ENCODE peak calls at places on chromosome 3, in nine cellular contexts. V is A549, G is body of pancreas, O is HepG2, Q is HCT116, J is right lobe of liver, T is K562, I is heart left ventricle, Y is upper lobe of left lung. D is an unnamed sample.

GRCh38 chr3:71570453-71571038 is 13.0 kb downstream of the FOXP1 start:
- ATAC-seq in Y (no peak), I (no peak), O (no peak), J (no peak), Q (no peak), V (no peak), T (no peak), G (no peak), D (peak)

GRCh38 chr3:157407769-157408168 is 28.9 kb upstream of the PTX3 start:
- ATAC-seq in J (no peak), I (no peak), Q (no peak), V (no peak), O (no peak), Y (no peak), G (no peak), T (no peak), D (no peak)

GRCh38 chr3:128895843-128896365 is 16.5 kb downstream of the ACAD9 start:
- ATAC-seq in T (peak), V (no peak), Q (no peak), I (no peak), O (no peak), Y (no peak), G (no peak), J (no peak), D (no peak)

GRCh38 chr3:42001777-42002176 is 39.9 kb upstream of the ULK4 start:
- ATAC-seq in Y (no peak), V (no peak), J (no peak), I (no peak), T (no peak), O (no peak), Q (no peak), G (no peak), D (no peak)

GRCh38 chr3:124281453-124282316 is 289.8 kb upstream of the ROPN1 start:
- ATAC-seq in G (peak), I (peak), T (peak), V (peak), J (peak), Q (peak), Y (no peak), O (peak), D (peak)

GRCh38 chr3:31370093-31370666 is 162.5 kb upstream of the STT3B start:
- ATAC-seq in G (no peak), V (no peak), J (no peak), Y (no peak), Q (no peak), O (peak), I (no peak), T (no peak), D (no peak)

GRCh38 chr3:162704238-162704637 is 1207.6 kb downstream of the OTOL1 start:
- ATAC-seq in T (no peak), O (no peak), G (no peak), J (no peak), Q (no peak), Y (no peak), I (no peak), V (no peak), D (no peak)

GRCh38 chr3:79139395-79140060 is 628.3 kb downstream of the ROBO1 start:
- ATAC-seq in G (no peak), Y (no peak), V (no peak), T (no peak), O (no peak), I (no peak), J (no peak), Q (no peak), D (no peak)

GRCh38 chr3:17238029-17238428 is 353.3 kb downstream of the PLCL2 start:
- ATAC-seq in J (no peak), T (peak), V (no peak), Q (no peak), O (no peak), I (no peak), G (no peak), Y (no peak), D (no peak)

GRCh38 chr3:137845666-137846065 is 81.6 kb downstream of the SOX14 start:
- ATAC-seq in Y (no peak), T (no peak), Q (no peak), V (no peak), I (no peak), J (no peak), G (no peak), O (no peak), D (no peak)

GRCh38 chr3:21054064-21054463 is 696.9 kb downstream of the ZNF385D start:
- ATAC-seq in V (no peak), T (no peak), G (no peak), J (no peak), I (peak), Q (no peak), Y (no peak), O (no peak), D (peak)

GRCh38 chr3:14235003-14235876 is 56.6 kb downstream of the LSM3 start:
- ATAC-seq in V (no peak), O (no peak), I (no peak), T (no peak), Y (no peak), J (peak), G (no peak), Q (no peak), D (no peak)

DNA sequence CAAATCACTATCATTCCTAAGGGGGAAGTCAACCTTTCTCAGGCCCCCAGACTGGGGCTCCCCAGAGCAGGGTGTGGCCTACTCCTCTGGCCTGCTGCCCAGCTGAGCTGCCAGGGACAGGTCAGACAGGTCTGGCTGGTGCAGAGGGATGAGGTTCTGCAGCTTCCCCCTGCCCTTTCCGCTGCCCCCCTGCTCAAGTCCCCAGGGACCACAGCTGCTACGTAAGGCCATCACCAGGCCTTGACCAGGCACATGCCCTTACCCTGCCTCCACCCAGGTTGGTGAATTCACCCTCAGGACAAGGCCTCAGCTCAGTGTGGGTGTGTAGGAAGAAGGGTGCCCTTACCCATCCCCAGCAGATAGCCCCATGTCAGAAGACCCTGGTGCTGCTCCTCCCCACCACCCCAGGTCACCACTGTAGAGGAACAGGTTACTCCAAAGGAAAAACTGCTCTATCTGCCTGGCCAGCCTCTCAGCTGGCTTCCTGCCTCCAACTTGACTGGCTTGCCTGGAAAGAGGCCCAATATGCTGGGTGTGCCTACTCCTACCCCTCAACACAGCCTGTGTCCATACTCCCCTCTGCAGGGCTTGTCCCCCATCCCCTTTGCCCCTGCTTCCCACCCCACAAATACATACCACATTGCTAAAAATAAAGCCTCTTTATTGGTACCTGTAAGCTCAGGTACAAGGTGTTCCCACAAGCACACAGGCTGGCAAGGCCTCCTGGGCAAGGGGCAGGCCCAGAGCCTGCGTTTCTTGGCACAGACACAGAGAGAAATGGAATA is 12.0 kb downstream of the CSRNP1 start:
- ATAC-seq in Q (peak), J (peak), V (no peak), Y (peak), G (peak), T (peak), O (peak), I (peak), D (peak)
- TF ChIP-seq POLR2A in Q (no peak), J (peak), V (no peak), Y (peak), G (no peak), T (peak), O (no peak), I (no peak), D (no peak)

GRCh38 chr3:188948658-188949400 is 222.9 kb upstream of the TPRG1 start:
- ATAC-seq in Y (peak), Q (peak), I (no peak), O (peak), T (no peak), J (no peak), G (peak), V (peak), D (no peak)

GRCh38 chr3:188946837-188947236 is 224.9 kb upstream of the TPRG1 start:
- ATAC-seq in Q (no peak), T (no peak), O (no peak), J (peak), Y (no peak), I (no peak), V (no peak), G (no peak), D (no peak)

GRCh38 chr3:188946351-188946750 is 225.4 kb upstream of the TPRG1 start:
- ATAC-seq in V (no peak), O (no peak), G (no peak), J (no peak), T (no peak), Y (no peak), I (no peak), Q (no peak), D (no peak)

GRCh38 chr3:188947983-188948657 is 223.7 kb upstream of the TPRG1 start:
- ATAC-seq in Y (peak), G (peak), I (peak), T (peak), O (no peak), V (peak), Q (peak), J (peak), D (peak)

GRCh38 chr3:188947401-188947982 is 224.3 kb upstream of the TPRG1 start:
- ATAC-seq in Q (peak), G (peak), J (peak), Y (peak), O (peak), V (peak), T (peak), I (peak), D (peak)
- TF ChIP-seq POLR2A in Q (peak), G (peak), J (peak), Y (peak), O (no peak), V (peak), T (no peak), I (peak), D (peak)

GRCh38 chr3:112333002-112333385 is at the start of gene CD200:
- ATAC-seq in O (no peak), I (peak), Q (no peak), J (peak), Y (peak), V (peak), G (no peak), T (no peak), D (peak)
- TF ChIP-seq POLR2A in O (no peak), I (no peak), Q (no peak), J (no peak), Y (no peak), V (no peak), G (peak), T (no peak), D (peak)

GRCh38 chr3:194761384-194761783 is 75.7 kb downstream of the FAM43A start:
- ATAC-seq in Y (no peak), G (no peak), V (no peak), Q (no peak), O (no peak), J (no peak), T (no peak), I (no peak), D (peak)
- TF ChIP-seq POLR2A in Y (no peak), G (no peak), V (no peak), Q (no peak), O (no peak), J (no peak), T (no peak), I (no peak), D (no peak)

GRCh38 chr3:189566550-189566949 is 64.6 kb upstream of the TP63 start:
- ATAC-seq in I (no peak), Y (no peak), Q (no peak), J (peak), G (no peak), V (no peak), T (no peak), O (no peak), D (no peak)
- TF ChIP-seq POLR2A in I (no peak), Y (no peak), Q (no peak), J (no peak), G (no peak), V (no peak), T (no peak), O (no peak), D (no peak)

DNA sequence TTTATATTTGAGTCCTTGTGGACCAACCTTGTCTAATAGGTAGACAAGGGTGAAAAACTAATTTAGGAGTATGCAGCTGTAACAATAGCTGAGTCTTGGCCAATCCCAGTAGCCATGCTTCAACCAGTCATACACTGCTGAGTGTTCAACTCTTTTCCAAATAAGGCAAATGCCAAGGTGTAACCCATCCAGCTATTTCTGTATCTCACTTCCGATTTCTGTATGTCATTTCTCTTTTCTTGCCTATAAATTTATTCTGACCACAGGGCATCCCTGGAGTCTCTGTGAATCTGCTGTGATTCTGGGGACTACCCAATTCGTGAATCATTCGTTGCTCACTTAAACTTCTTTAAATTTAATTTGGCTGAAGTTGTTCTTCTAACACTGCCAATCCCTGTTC is 93.2 kb downstream of the MAGI1 start:
- ATAC-seq in O (no peak), I (no peak), V (no peak), T (no peak), J (no peak), G (no peak), Q (no peak), Y (no peak), D (no peak)
- TF ChIP-seq POLR2A in O (no peak), I (no peak), V (no peak), T (no peak), J (no peak), G (no peak), Q (no peak), Y (no peak), D (no peak)

GRCh38 chr3:32990116-32990515 is 38.7 kb downstream of the CCR4 start:
- ATAC-seq in G (no peak), T (no peak), O (no peak), Q (no peak), J (no peak), V (no peak), I (no peak), Y (no peak), D (no peak)

GRCh38 chr3:32994045-32994444 is 42.6 kb downstream of the CCR4 start:
- ATAC-seq in O (no peak), Q (no peak), I (no peak), V (no peak), G (no peak), T (no peak), J (no peak), Y (no peak), D (no peak)

GRCh38 chr3:32996046-32996754 is 44.8 kb downstream of the CCR4 start:
- ATAC-seq in Y (no peak), V (no peak), G (no peak), I (no peak), Q (no peak), O (no peak), T (no peak), J (no peak), D (no peak)

GRCh38 chr3:32991781-32992180 is 40.3 kb downstream of the CCR4 start:
- ATAC-seq in T (no peak), Q (no peak), O (no peak), G (no peak), J (no peak), I (no peak), V (no peak), Y (no peak), D (no peak)

GRCh38 chr3:32992310-32992686 is 40.9 kb downstream of the CCR4 start:
- ATAC-seq in O (no peak), Q (no peak), J (no peak), Y (no peak), T (no peak), I (no peak), G (no peak), V (no peak), D (no peak)
- TF ChIP-seq POLR2A in O (no peak), Q (no peak), J (no peak), Y (no peak), T (no peak), I (no peak), G (no peak), V (no peak), D (no peak)

GRCh38 chr3:108221911-108222812 is at the start of gene IFT57:
- ATAC-seq in G (peak), T (peak), J (peak), Y (peak), V (peak), O (peak), I (peak), Q (peak), D (peak)
- TF ChIP-seq POLR2A in G (peak), T (peak), J (peak), Y (peak), V (peak), O (peak), I (peak), Q (no peak), D (peak)

D was measured in gastroesophageal sphincter.